ENCODE peak calls at places on chromosomes 12 and 14, in nine cellular contexts. V is bronchial epithelial cell; G is A549; D is heart left ventricle; M is CD8-positive, alpha-beta T cell; P is psoas muscle; H is adrenal gland; L is GM12865; X is Peyer's patch. N is an unnamed sample.

GRCh38 chr12:24378548-24379011 is 429.1 kb upstream of the SOX5 start:
- DNase-seq in H (no peak), G (no peak), L (no peak), M (no peak), P (no peak), D (no peak), X (no peak), V (no peak), N (peak)

GRCh38 chr14:99522934-99523660 is 41.9 kb downstream of the CCNK start:
- DNase-seq in M (no peak), D (peak), P (peak), L (peak), H (no peak), X (no peak), G (no peak), V (no peak), N (peak)

GRCh38 chr12:113372371-113372770 is 14.0 kb downstream of the PLBD2 start:
- DNase-seq in X (no peak), D (no peak), V (no peak), L (no peak), M (no peak), H (no peak), P (no peak), G (no peak), N (no peak)

GRCh38 chr14:104563191-104563741 is 16.3 kb upstream of the C14orf180 start:
- DNase-seq in D (peak), L (no peak), G (no peak), M (no peak), V (no peak), X (no peak), P (no peak), H (no peak), N (no peak)

GRCh38 chr12:70577283-70577634 is 60.0 kb downstream of the PTPRB start:
- DNase-seq in L (no peak), M (no peak), P (no peak), G (no peak), H (no peak), X (no peak), V (no peak), D (no peak), N (no peak)

GRCh38 chr12:46468159-46468558 is 95.6 kb upstream of the SLC38A2 start:
- DNase-seq in H (no peak), L (no peak), G (peak), V (peak), M (no peak), D (peak), P (peak), X (no peak), N (no peak)

GRCh38 chr12:96091833-96092232 is 56.4 kb upstream of the LTA4H start:
- DNase-seq in P (no peak), G (peak), D (no peak), H (no peak), M (no peak), L (no peak), V (peak), X (no peak), N (no peak)

GRCh38 chr14:105470812-105471771 is 3.5 kb upstream of the CRIP2 start:
- DNase-seq in X (no peak), V (no peak), G (no peak), M (no peak), H (no peak), D (peak), L (no peak), P (no peak), N (no peak)

GRCh38 chr14:69002069-69002468 is 23.0 kb upstream of the ACTN1 start:
- DNase-seq in X (no peak), G (peak), D (peak), M (peak), P (no peak), V (peak), H (peak), L (peak), N (no peak)

GRCh38 chr14:55146425-55146824 is 17.4 kb downstream of the LGALS3 start:
- DNase-seq in X (no peak), H (no peak), P (peak), G (no peak), L (no peak), M (no peak), V (no peak), D (no peak), N (no peak)

GRCh38 chr14:61564623-61565091 is 130.7 kb upstream of the HIF1A start:
- DNase-seq in H (no peak), P (no peak), L (no peak), D (no peak), G (peak), V (peak), M (no peak), X (no peak), N (peak)

GRCh38 chr12:93990832-93991748 is 157.3 kb upstream of the PLXNC1 start:
- DNase-seq in V (no peak), X (peak), G (peak), M (no peak), P (peak), H (peak), D (peak), L (no peak), N (peak)

GRCh38 chr12:128578045-128578444 is 245.7 kb downstream of the SLC15A4 start:
- DNase-seq in L (no peak), H (no peak), P (no peak), G (no peak), D (no peak), M (no peak), V (no peak), X (no peak), N (no peak)

GRCh38 chr12:128587918-128588317 is 235.8 kb downstream of the SLC15A4 start:
- DNase-seq in P (no peak), M (no peak), D (no peak), V (no peak), G (no peak), L (no peak), H (no peak), X (no peak), N (no peak)

GRCh38 chr12:128586630-128587029 is 237.1 kb downstream of the SLC15A4 start:
- DNase-seq in P (no peak), V (no peak), L (no peak), G (no peak), M (no peak), X (no peak), H (no peak), D (no peak), N (no peak)

GRCh38 chr12:128583453-128583852 is 240.3 kb downstream of the SLC15A4 start:
- DNase-seq in H (no peak), G (peak), X (no peak), M (no peak), V (no peak), L (no peak), D (no peak), P (no peak), N (no peak)
- TF ChIP-seq CTCF in H (no peak), G (no peak), X (no peak), M (no peak), V (no peak), L (peak), D (no peak), P (no peak), N (no peak)

GRCh38 chr12:52402377-52402776 is 3.8 kb downstream of the KRT82 start:
- DNase-seq in M (no peak), H (no peak), G (no peak), P (no peak), D (no peak), V (no peak), L (no peak), X (peak), N (no peak)

GRCh38 chr12:52401926-52402325 is 4.2 kb downstream of the KRT82 start:
- DNase-seq in M (no peak), G (no peak), D (no peak), L (no peak), X (peak), H (no peak), V (no peak), P (no peak), N (no peak)

GRCh38 chr12:52400906-52401305 is 5.2 kb downstream of the KRT82 start:
- DNase-seq in X (peak), V (no peak), L (no peak), D (no peak), H (no peak), G (no peak), M (no peak), P (no peak), N (no peak)

GRCh38 chr12:52402873-52403510 is 3.1 kb downstream of the KRT82 start:
- DNase-seq in L (no peak), V (no peak), X (no peak), P (no peak), D (no peak), M (no peak), G (no peak), H (no peak), N (no peak)

GRCh38 chr12:52401526-52401925 is 4.6 kb downstream of the KRT82 start:
- DNase-seq in D (no peak), L (no peak), M (no peak), V (no peak), X (no peak), G (no peak), H (no peak), P (peak), N (no peak)
- H3K4me3 ChIP-seq in D (no peak), L (no peak), M (no peak), V (no peak), X (no peak), G (no peak), H (no peak), P (no peak), N (no peak)

GRCh38 chr14:67532998-67533753 is at the start of gene PLEKHH1:
- DNase-seq in P (peak), V (peak), D (peak), L (peak), X (peak), G (peak), H (peak), M (peak), N (no peak)

GRCh38 chr14:67533754-67534085 is 630 bp downstream of the PLEKHH1 start:
- DNase-seq in X (no peak), D (no peak), H (peak), V (no peak), M (no peak), L (no peak), P (no peak), G (no peak), N (no peak)

GRCh38 chr14:67529947-67530935 is 2.8 kb upstream of the PLEKHH1 start:
- DNase-seq in D (no peak), H (no peak), M (no peak), V (no peak), G (no peak), P (no peak), X (no peak), L (no peak), N (no peak)

GRCh38 chr14:67536087-67536486 is 3.0 kb downstream of the PLEKHH1 start:
- DNase-seq in M (no peak), X (no peak), L (no peak), H (no peak), D (no peak), V (no peak), G (no peak), P (no peak), N (no peak)

GRCh38 chr14:67532606-67532997 is 488 bp upstream of the PLEKHH1 start:
- DNase-seq in H (no peak), X (no peak), V (no peak), D (peak), M (no peak), L (no peak), P (no peak), G (no peak), N (no peak)
- TF ChIP-seq CTCF in H (no peak), X (peak), V (no peak), D (no peak), M (no peak), L (no peak), P (no peak), G (no peak), N (no peak)

DNA sequence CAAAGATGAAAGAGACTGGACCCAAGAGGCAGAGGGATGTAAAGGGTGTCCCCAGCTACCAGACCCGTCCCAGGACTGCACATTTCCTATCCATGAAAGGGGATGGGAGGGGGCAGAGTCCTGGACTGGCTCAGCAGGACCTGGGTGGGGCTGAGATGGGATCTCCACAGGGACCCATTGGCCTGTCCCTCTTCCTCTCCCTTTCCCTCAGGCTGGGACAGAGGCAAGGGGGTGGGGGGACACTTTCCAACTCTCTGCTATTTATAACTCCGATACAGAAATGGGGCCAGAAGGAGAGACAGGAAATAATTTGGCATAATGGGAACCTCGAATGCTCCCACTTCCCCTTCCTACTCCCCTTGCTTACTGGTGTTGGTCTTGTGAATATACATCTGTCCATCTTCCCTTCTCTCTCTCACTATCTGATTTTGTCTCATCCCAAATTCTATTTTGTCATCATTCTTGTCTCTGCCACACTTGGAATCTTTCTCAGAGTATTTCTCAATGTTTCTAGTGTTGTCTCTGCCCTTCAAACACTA is 1.1 kb upstream of the ITGA7 start:
- DNase-seq in P (peak), G (no peak), X (no peak), M (no peak), H (no peak), D (peak), L (no peak), V (no peak), N (no peak)
- H3K4me3 ChIP-seq in P (peak), G (peak), X (no peak), M (peak), H (no peak), D (no peak), L (no peak), V (no peak), N (no peak)

N was measured in astrocyte of the cerebellum.